ENCODE peak calls at places on chromosomes 16 and 17, in nine cellular contexts. Y is effector memory CD4-positive, alpha-beta T cell; P is ovary; B is uterus; Q is brain microvascular endothelial cell; O is PC-3; E is mammary epithelial cell; N is adrenal gland; H is A549. X is an unnamed sample.

GRCh38 chr16:81442220-81442908 is 2.2 kb upstream of the CMIP start:
- DNase-seq in H (no peak), Q (no peak), Y (no peak), B (no peak), N (no peak), O (no peak), P (no peak), E (no peak), X (no peak)

GRCh38 chr17:56707312-56708219 is 114.1 kb downstream of the NOG start:
- DNase-seq in O (no peak), B (no peak), Y (no peak), E (no peak), Q (peak), P (no peak), N (no peak), H (no peak), X (no peak)

GRCh38 chr16:54080524-54081008 is 206.0 kb downstream of the IRX3 start:
- DNase-seq in Q (peak), H (peak), O (peak), B (no peak), N (no peak), P (no peak), Y (no peak), E (peak), X (peak)

GRCh38 chr16:53052519-53053501 is at the start of gene CHD9NB:
- DNase-seq in Q (peak), O (peak), H (peak), B (no peak), N (peak), P (no peak), Y (no peak), E (peak), X (peak)

GRCh38 chr16:58196898-58197313 is 1.0 kb downstream of the CSNK2A2 start:
- DNase-seq in E (peak), P (no peak), Y (no peak), O (no peak), H (no peak), Q (no peak), N (no peak), B (no peak), X (no peak)

GRCh38 chr16:88938119-88938932 is 38.7 kb downstream of the CBFA2T3 start:
- DNase-seq in E (no peak), O (no peak), Q (no peak), N (no peak), P (no peak), B (no peak), H (no peak), Y (no peak), X (no peak)

GRCh38 chr17:11170901-11171300 is 70.1 kb upstream of the SHISA6 start:
- DNase-seq in Q (no peak), E (no peak), B (no peak), O (no peak), P (no peak), H (no peak), Y (no peak), N (no peak), X (no peak)

GRCh38 chr17:64938925-64939474 is 19.7 kb upstream of the LRRC37A3 start:
- DNase-seq in Y (peak), P (no peak), O (peak), B (no peak), E (no peak), H (peak), N (peak), Q (peak), X (peak)

GRCh38 chr17:29378495-29378894 is 11.7 kb upstream of the TAOK1 start:
- DNase-seq in N (no peak), Y (no peak), P (no peak), H (no peak), Q (no peak), B (no peak), O (no peak), E (no peak), X (no peak)

GRCh38 chr17:57086069-57086930 is 1.3 kb downstream of the AKAP1 start:
- DNase-seq in O (peak), N (peak), H (peak), Q (peak), Y (peak), B (no peak), P (peak), E (peak), X (no peak)

GRCh38 chr16:66623755-66624154 is 19.3 kb downstream of the CMTM3 start:
- DNase-seq in B (no peak), Q (no peak), O (no peak), E (no peak), Y (no peak), N (no peak), P (no peak), H (no peak), X (no peak)

GRCh38 chr16:24499193-24499814 is 40.1 kb upstream of the RBBP6 start:
- DNase-seq in N (peak), Q (peak), E (peak), P (no peak), O (peak), B (no peak), Y (no peak), H (peak), X (no peak)

GRCh38 chr16:22782299-22782698 is 31.7 kb upstream of the HS3ST2 start:
- DNase-seq in Q (no peak), B (peak), O (no peak), Y (no peak), H (no peak), N (peak), P (no peak), E (no peak), X (no peak)

GRCh38 chr17:74631468-74632195 is 8.1 kb upstream of the CD300E start:
- DNase-seq in N (peak), Y (no peak), B (no peak), H (no peak), E (no peak), Q (no peak), O (no peak), P (no peak), X (no peak)

GRCh38 chr17:49180303-49180702 is 30.1 kb downstream of the GNGT2 start:
- DNase-seq in Y (peak), E (no peak), B (peak), O (peak), N (peak), Q (peak), P (peak), H (peak), X (peak)

GRCh38 chr16:74797414-74797813 is 22.8 kb upstream of the FA2H start:
- DNase-seq in Q (no peak), Y (no peak), H (no peak), O (no peak), B (no peak), E (no peak), P (no peak), N (no peak), X (no peak)

GRCh38 chr16:86391987-86392386 is 118.3 kb upstream of the FOXF1 start:
- DNase-seq in H (no peak), P (no peak), Q (peak), O (peak), Y (no peak), E (peak), N (no peak), B (no peak), X (peak)

GRCh38 chr17:36878216-36878615 is 59.1 kb upstream of the LHX1 start:
- DNase-seq in O (no peak), Y (no peak), P (no peak), Q (no peak), B (no peak), N (no peak), H (no peak), E (no peak), X (no peak)

GRCh38 chr17:63478814-63479494 is 2.1 kb downstream of the ACE start:
- DNase-seq in O (peak), P (peak), B (peak), N (peak), E (peak), Q (peak), H (peak), Y (peak), X (peak)

GRCh38 chr17:9895923-9896322 is 9.1 kb downstream of the RCVRN start:
- DNase-seq in Y (no peak), O (no peak), Q (no peak), E (no peak), N (no peak), P (no peak), H (no peak), B (no peak), X (no peak)

GRCh38 chr16:79810449-79811189 is 210.1 kb upstream of the MAF start:
- DNase-seq in Y (no peak), H (no peak), O (peak), E (peak), Q (no peak), N (no peak), P (no peak), B (no peak), X (no peak)

GRCh38 chr17:21711182-21711581 is 18.9 kb downstream of the KCNJ18 start:
- DNase-seq in P (no peak), O (no peak), E (no peak), B (no peak), Y (no peak), N (no peak), H (no peak), Q (no peak), X (no peak)

GRCh38 chr16:81158964-81159363 is 62.8 kb upstream of the GCSH start:
- DNase-seq in H (no peak), O (no peak), N (no peak), E (peak), Q (no peak), B (no peak), Y (no peak), P (no peak), X (no peak)

GRCh38 chr16:70577256-70577698 is 53.7 kb downstream of the SF3B3 start:
- DNase-seq in O (peak), Y (no peak), H (no peak), Q (peak), N (peak), B (no peak), P (no peak), E (peak), X (peak)

GRCh38 chr17:66557193-66557592 is 254.8 kb downstream of the PRKCA start:
- DNase-seq in H (no peak), N (no peak), O (no peak), E (no peak), B (no peak), P (no peak), Y (no peak), Q (no peak), X (no peak)

GRCh38 chr17:67467500-67468481 is 90.7 kb downstream of the PITPNC1 start:
- DNase-seq in Y (no peak), N (no peak), H (no peak), P (no peak), E (no peak), O (no peak), B (no peak), Q (no peak), X (no peak)

GRCh38 chr16:85119333-85120005 is 7.2 kb upstream of the CIBAR2 start:
- DNase-seq in H (no peak), E (no peak), P (no peak), O (no peak), N (no peak), Y (no peak), B (no peak), Q (no peak), X (no peak)

GRCh38 chr16:59192551-59193199 is 458.6 kb upstream of the GOT2 start:
- DNase-seq in B (no peak), Y (no peak), Q (peak), O (peak), P (no peak), E (no peak), N (peak), H (no peak), X (peak)

GRCh38 chr17:14755002-14755401 is 454.1 kb downstream of the HS3ST3B1 start:
- DNase-seq in E (peak), B (no peak), Y (no peak), Q (no peak), P (no peak), N (no peak), O (peak), H (no peak), X (no peak)

GRCh38 chr17:17237026-17237799 is at the start of gene FLCN:
- DNase-seq in B (peak), P (peak), Q (peak), O (peak), H (peak), N (peak), Y (peak), E (peak), X (peak)

GRCh38 chr17:79705674-79706073 is 25.1 kb upstream of the ENPP7 start:
- DNase-seq in Y (no peak), B (no peak), H (no peak), Q (no peak), O (no peak), N (no peak), P (no peak), E (no peak), X (no peak)

GRCh38 chr17:9386401-9386800 is 189.2 kb downstream of the STX8 start:
- DNase-seq in B (no peak), O (no peak), E (peak), Q (peak), H (no peak), N (no peak), Y (no peak), P (no peak), X (no peak)

GRCh38 chr16:66434619-66435430 is 7.7 kb downstream of the BEAN1 start:
- DNase-seq in Q (no peak), N (no peak), E (no peak), H (no peak), Y (no peak), O (no peak), B (no peak), P (no peak), X (no peak)

GRCh38 chr16:2325791-2326190 is 14.7 kb downstream of the ABCA3 start:
- DNase-seq in Q (no peak), E (no peak), O (no peak), P (no peak), H (no peak), N (no peak), B (no peak), Y (no peak), X (no peak)

DNA sequence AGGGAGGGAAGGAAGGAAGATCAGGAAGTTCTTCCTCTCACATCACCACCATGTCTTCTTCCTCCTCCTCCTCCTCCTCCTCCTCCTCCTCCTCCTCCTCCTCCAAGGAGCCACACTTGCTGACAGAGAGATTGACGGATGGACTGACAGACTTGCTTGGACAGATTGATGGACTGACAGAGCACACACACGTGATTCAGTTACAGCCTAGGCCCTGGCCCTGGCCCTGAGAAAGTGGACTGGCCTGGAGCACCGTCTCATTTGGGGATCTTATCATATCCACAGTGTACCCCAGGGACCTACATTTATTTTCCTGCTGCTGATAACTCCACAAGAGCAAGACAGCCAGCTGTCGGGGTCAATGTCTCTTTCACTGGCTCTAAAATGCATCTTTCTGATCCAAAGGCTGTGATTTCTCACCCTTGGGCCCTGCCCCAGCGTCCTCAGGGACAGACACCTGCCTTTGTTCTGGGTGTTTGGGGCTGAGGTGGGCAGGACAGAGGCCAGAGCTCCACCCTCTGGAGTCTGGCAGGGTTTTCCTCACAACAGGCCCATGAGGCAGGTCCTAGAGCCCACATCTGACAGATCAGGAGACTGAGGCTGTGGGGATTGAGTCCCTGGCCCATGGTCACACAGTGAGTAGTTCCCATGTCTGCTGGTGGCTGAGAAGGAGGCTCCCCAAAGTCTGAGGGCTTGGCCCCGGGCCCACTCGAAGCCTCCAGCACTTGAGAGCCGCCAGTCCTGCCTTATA is 2.3 kb upstream of the P2RX1 start:
- DNase-seq in Y (no peak), Q (no peak), N (no peak), E (no peak), P (no peak), B (no peak), O (no peak), H (no peak), X (no peak)
- H3K27ac ChIP-seq in Y (no peak), Q (no peak), N (peak), E (no peak), P (peak), B (peak), O (no peak), H (no peak), X (no peak)

GRCh38 chr17:81222620-81222905 is 202 bp downstream of the CEP131 start:
- DNase-seq in O (no peak), N (no peak), H (no peak), Q (no peak), P (no peak), Y (no peak), E (no peak), B (no peak), X (no peak)

GRCh38 chr17:81222906-81223757 is at the start of gene CEP131:
- DNase-seq in E (peak), H (peak), P (peak), Q (peak), Y (peak), N (peak), O (peak), B (peak), X (peak)

GRCh38 chr17:81221371-81221841 is 1.4 kb downstream of the CEP131 start:
- DNase-seq in N (no peak), B (no peak), E (no peak), H (no peak), O (no peak), Q (no peak), P (no peak), Y (no peak), X (no peak)

GRCh38 chr17:81221842-81222619 is 734 bp downstream of the CEP131 start:
- DNase-seq in N (no peak), E (no peak), P (no peak), Q (no peak), O (no peak), H (no peak), Y (no peak), B (no peak), X (no peak)

DNA sequence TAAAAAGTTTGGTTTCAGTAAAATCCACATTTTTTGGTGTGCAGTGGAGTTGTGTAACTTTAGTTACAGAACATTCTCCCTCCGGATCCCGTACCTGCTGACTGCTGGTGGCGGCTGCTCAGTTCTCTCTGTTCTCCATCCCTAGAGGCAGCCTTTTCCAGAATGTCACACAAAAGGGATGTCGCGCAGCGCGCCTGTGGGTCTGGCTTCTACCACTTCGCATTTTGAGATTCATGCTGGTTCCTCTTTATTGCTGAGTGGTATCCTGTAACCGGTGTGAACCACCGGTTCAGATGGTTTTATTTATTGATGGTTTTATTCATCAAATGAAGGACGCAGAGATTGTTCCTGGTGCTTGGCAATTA is 975 bp upstream of the CEP131 start:
- DNase-seq in P (no peak), H (no peak), O (peak), Q (no peak), B (no peak), E (no peak), N (no peak), Y (no peak), X (no peak)
- H3K4me3 ChIP-seq in P (no peak), H (peak), O (peak), Q (peak), B (peak), E (peak), N (no peak), Y (peak), X (peak)

GRCh38 chr17:81566461-81567126 is 14.4 kb upstream of the FAAP100 start:
- DNase-seq in O (peak), P (peak), E (peak), H (peak), Q (peak), N (peak), Y (no peak), B (peak), X (peak)

GRCh38 chr17:81563861-81564586 is 11.9 kb upstream of the FAAP100 start:
- DNase-seq in H (no peak), O (no peak), Q (peak), B (no peak), N (no peak), Y (no peak), E (no peak), P (no peak), X (no peak)

GRCh38 chr17:81565231-81565630 is 13.1 kb upstream of the FAAP100 start:
- DNase-seq in O (no peak), Y (no peak), B (no peak), P (no peak), Q (no peak), N (no peak), H (no peak), E (no peak), X (no peak)

GRCh38 chr17:81567191-81567590 is 15.0 kb upstream of the FAAP100 start:
- DNase-seq in P (no peak), Y (no peak), Q (no peak), O (no peak), N (no peak), H (no peak), E (no peak), B (no peak), X (no peak)

GRCh38 chr17:81564778-81565177 is 12.6 kb upstream of the FAAP100 start:
- DNase-seq in O (no peak), P (no peak), B (no peak), Y (no peak), Q (no peak), E (no peak), H (no peak), N (no peak), X (no peak)
- H3K27ac ChIP-seq in O (no peak), P (no peak), B (peak), Y (no peak), Q (no peak), E (no peak), H (peak), N (no peak), X (no peak)

GRCh38 chr16:73033271-73033998 is 14.5 kb downstream of the ZFHX3 start:
- DNase-seq in E (no peak), Y (no peak), O (no peak), Q (no peak), B (no peak), H (no peak), P (no peak), N (no peak), X (no peak)
- H3K4me3 ChIP-seq in E (no peak), Y (no peak), O (no peak), Q (no peak), B (no peak), H (no peak), P (no peak), N (no peak), X (no peak)